ENCODE peak calls at places on chromosome 11, in seven cellular contexts. D, P, H, C, Z, I and J are unnamed samples.

GRCh38 chr11:117535201-117535869 is 207.7 kb downstream of the CEP164 start:
- DNase-seq in P (no peak), H (no peak), D (no peak), I (peak; percentile 56), Z (peak; percentile 74), C (peak; percentile 89), J (no peak)

GRCh38 chr11:17827006-17827405 is 92.4 kb downstream of the KCNC1 start:
- DNase-seq in Z (no peak), P (peak; percentile 11), I (no peak), C (no peak), H (no peak), D (no peak), J (no peak)

GRCh38 chr11:122666743-122667142 is 11.2 kb downstream of the UBASH3B start:
- DNase-seq in D (no peak), H (no peak), P (no peak), C (no peak), Z (no peak), I (no peak), J (no peak)

GRCh38 chr11:120912504-120912903 is 111.4 kb upstream of the TBCEL start:
- DNase-seq in D (peak; percentile 57), Z (no peak), I (no peak), C (no peak), P (peak; percentile 12), H (no peak), J (peak; percentile 35)

GRCh38 chr11:131446657-131447056 is 76.2 kb downstream of the NTM start:
- DNase-seq in P (no peak), C (no peak), Z (no peak), D (no peak), H (no peak), I (no peak), J (no peak)

GRCh38 chr11:57460017-57460755 is at the start of gene RTN4RL2:
- DNase-seq in I (no peak), H (peak; percentile 54), P (peak; percentile 88), D (peak; percentile 45), C (no peak), Z (no peak), J (peak; percentile 65)

GRCh38 chr11:70637949-70638598 is 239.7 kb downstream of the CTTN start:
- DNase-seq in I (no peak), Z (no peak), P (no peak), H (no peak), D (no peak), C (no peak), J (no peak)

GRCh38 chr11:697811-698311 is 2.2 kb downstream of the TMEM80 start:
- DNase-seq in P (no peak), D (peak; percentile 76), C (no peak), H (no peak), Z (no peak), I (peak; percentile 22), J (no peak)

GRCh38 chr11:92317222-92317621 is 92.6 kb downstream of the FAT3 start:
- DNase-seq in Z (no peak), I (no peak), D (no peak), C (no peak), H (no peak), P (no peak), J (no peak)

GRCh38 chr11:33533668-33534067 is 167.0 kb downstream of the C11orf91 start:
- DNase-seq in D (peak; percentile 54), P (no peak), C (no peak), Z (no peak), I (no peak), H (no peak), J (no peak)

GRCh38 chr11:65448074-65448417 is 25.4 kb downstream of the NEAT1 start:
- DNase-seq in P (no peak), I (no peak), H (no peak), Z (no peak), C (no peak), D (peak; percentile 44), J (no peak)

GRCh38 chr11:65446446-65447277 is 24.1 kb downstream of the NEAT1 start:
- DNase-seq in C (peak; percentile 92), H (no peak), I (no peak), Z (peak; percentile 85), D (peak; percentile 53), P (no peak), J (no peak)

GRCh38 chr11:65445604-65446445 is 23.2 kb downstream of the NEAT1 start:
- DNase-seq in P (no peak), I (no peak), H (no peak), Z (peak; percentile 72), C (peak; percentile 90), D (peak; percentile 37), J (no peak)

GRCh38 chr11:65445101-65445603 is 22.6 kb downstream of the NEAT1 start:
- DNase-seq in D (peak; percentile 48), C (peak; percentile 89), I (no peak), P (no peak), H (no peak), Z (peak; percentile 70), J (no peak)

DNA sequence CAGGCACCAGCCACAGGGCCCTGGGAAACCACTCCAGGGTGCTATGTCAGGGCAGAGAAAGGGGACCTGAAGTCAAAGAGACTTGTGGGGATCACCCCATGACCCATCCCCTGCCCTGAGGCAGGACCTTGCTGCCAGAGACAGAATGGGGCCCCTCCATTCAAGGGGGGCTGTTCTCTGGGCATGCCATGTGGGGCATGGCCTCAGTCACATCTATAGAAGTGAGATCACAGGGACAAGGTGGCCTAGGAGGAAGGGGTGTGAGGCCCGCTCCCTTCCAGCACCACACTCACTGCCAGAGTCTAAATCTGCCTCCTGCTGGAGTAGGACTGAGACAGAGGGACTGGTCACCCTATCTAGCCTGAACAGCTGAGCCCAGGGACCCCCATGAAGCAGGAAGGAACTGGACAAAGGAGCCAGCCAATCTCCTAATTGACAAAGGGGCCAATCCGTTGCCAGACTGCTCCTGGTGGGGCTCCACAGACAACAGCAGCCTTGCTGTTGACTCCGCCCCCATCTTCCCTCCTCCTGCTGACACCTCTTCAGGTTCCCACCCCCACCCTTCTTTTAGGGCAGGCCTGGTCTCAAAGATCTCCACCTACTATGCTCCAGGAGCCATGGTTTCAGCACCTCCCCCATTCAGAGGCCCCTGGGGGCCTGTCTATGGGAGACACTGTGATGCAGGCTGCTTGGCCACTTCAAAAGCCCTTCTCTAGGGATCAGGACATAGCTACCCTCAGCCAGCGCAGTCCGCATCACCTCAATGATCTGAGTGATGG is 26.0 kb downstream of the NEAT1 start:
- DNase-seq in C (peak; percentile 87), Z (peak; percentile 75), P (no peak), D (peak; percentile 64), H (no peak), I (no peak), J (no peak)
- TF ChIP-seq POLR2A in C (no peak), Z (peak; percentile 7), P (no peak), D (peak; percentile 33), H (no peak), I (no peak), J (peak; percentile 54)

DNA sequence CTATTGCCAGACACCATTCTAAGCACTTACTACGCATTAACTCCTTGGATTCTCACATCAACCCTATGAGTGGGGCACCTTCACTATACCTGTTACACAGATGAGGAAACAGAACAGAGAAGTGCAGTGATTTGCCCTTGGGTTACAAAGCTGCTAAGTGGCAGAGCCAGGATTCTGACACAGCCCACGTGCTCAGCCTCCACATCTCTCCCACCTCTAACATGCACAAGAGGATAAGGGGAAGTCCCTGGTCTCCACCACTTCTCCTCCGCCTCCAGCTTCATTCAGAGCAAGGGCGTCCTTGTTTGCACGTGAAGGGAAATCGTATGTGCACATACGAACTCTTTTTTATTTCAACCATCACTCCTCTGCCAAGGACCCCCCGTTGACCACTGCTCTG is 53.7 kb downstream of the CDON start:
- DNase-seq in C (no peak), D (no peak), Z (no peak), I (no peak), H (no peak), P (no peak), J (no peak)
- TF ChIP-seq POLR2A in C (no peak), D (no peak), Z (no peak), I (no peak), H (no peak), P (no peak), J (no peak)

GRCh38 chr11:73379189-73379880 is 3.1 kb downstream of the RELT start:
- DNase-seq in P (no peak), I (no peak), Z (no peak), D (no peak), C (no peak), H (peak; percentile 58), J (peak; percentile 68)

GRCh38 chr11:73375830-73376167 is 400 bp upstream of the RELT start:
- DNase-seq in H (no peak), D (no peak), P (no peak), I (no peak), Z (no peak), C (no peak), J (no peak)

GRCh38 chr11:73376803-73377629 is 817 bp downstream of the RELT start:
- DNase-seq in H (peak; percentile 64), P (peak; percentile 82), D (peak; percentile 72), Z (peak; percentile 82), I (peak; percentile 71), C (no peak), J (peak; percentile 84)

GRCh38 chr11:73374130-73374529 is 2.1 kb upstream of the RELT start:
- DNase-seq in C (no peak), P (no peak), D (no peak), I (no peak), Z (no peak), H (no peak), J (peak; percentile 15)

DNA sequence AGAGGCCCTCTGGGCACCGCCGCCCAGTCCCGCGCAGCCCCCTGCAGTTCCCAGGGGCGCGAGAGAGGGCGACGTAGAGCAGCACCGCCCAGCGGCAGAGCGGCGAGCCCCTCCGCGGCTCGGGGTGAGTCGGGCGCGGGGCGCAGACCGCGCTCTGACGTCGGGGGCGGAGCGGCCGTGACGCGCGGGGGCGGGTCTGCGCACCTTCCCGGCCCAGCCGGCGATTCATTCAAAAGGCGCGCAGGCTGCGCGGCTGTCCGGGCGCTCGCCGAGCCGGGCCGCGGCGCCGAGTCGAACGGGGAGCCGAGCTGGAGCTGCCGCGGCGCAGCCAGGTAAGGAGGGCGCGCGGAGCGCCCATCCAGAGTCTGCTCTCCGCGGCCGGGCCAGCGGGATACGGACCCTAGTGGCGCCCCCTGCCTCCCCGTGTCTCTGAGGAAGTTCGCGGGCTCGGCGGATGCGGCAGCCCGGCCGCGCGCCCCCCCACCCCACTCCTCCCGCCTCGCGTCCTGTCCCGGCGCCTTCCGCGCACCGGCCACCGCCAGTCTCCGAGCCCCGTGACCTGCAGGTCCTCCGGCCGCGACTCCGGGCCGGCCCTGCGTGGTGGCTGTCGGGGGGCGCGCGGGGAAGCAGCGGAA is at the start of gene RELT:
- DNase-seq in D (peak; percentile 89), H (peak; percentile 90), P (peak; percentile 89), I (peak; percentile 92), C (peak; percentile 97), Z (peak; percentile 93), J (peak; percentile 97)
- TF ChIP-seq POLR2A in D (peak; percentile 99), H (peak; percentile 97), P (peak; percentile 98), I (peak; percentile 77), C (no peak), Z (peak; percentile 91), J (peak; percentile 94)

DNA sequence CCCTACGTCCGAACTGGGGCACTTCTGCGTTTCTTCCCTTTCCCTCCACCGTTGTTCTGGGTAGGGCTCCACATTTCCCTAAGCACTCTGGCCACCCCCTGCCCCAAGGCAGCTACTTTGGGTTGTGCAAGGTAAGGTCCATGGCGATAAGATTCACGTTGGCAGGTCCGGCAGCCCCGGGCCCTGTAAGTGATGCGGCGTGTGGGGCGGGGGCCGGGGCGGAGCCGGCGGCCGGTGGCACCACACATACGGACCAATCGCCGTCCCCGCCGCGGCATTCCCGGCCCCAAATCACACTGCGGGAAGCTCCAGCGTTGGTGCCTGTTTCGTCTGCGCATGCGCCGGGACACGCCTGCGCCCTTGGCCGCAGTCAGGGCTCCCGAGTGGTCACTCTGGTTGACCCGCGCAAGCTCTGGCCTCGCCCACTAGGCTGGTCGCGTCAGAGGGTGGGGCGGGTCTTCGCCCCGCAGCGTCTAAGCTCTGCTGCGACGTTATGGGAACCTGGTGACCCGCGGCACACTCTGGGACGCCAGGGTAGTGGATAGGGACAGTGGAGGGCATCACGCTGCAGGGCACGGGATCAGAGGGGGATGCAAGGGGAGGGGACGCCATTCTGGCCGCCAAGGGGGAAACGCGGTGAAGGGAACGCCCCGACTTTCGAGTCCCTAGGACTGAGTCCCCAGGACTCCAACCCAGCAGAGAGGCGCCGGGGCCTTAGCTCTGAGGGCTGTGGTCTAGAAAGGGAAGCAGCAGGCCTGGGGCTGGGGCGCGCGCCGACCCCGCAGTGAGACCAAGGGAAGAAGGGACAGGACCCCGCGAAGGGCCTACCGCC is 1.6 kb downstream of the FADS1 start:
- DNase-seq in I (peak; percentile 98), Z (peak; percentile 99), H (peak; percentile 99), P (peak; percentile 96), C (peak; percentile 98), D (peak; percentile 95), J (peak; percentile 88)
- TF ChIP-seq POLR2A in I (peak; percentile 99), Z (peak; percentile 99), H (peak; percentile 95), P (peak; percentile 93), C (peak; percentile 46), D (peak; percentile 49), J (peak; percentile 92)